ENCODE peak calls at places on chromosomes 11 and 22, in six cellular contexts. D, G, A, Y, X and T are unnamed samples.

GRCh38 chr11:88603499-88603898 is 266.0 kb upstream of the CTSC start:
- DNase-seq in G (peak), Y (no peak), A (no peak), D (no peak), X (no peak), T (no peak)

GRCh38 chr11:61022311-61023085 is 51.0 kb downstream of the CD6 start:
- DNase-seq in X (no peak), Y (no peak), D (no peak), A (no peak), G (no peak), T (no peak)

GRCh38 chr11:69087811-69088210 is 39.1 kb downstream of the TPCN2 start:
- DNase-seq in Y (peak), D (no peak), G (no peak), A (no peak), X (no peak), T (no peak)

GRCh38 chr22:19065929-19066328 is 56.3 kb downstream of the DGCR2 start:
- DNase-seq in Y (no peak), D (no peak), G (no peak), A (no peak), X (no peak), T (no peak)

GRCh38 chr11:31882951-31883392 is 71.8 kb upstream of the PAX6 start:
- DNase-seq in D (no peak), Y (no peak), G (no peak), X (no peak), A (no peak), T (no peak)

GRCh38 chr11:124661553-124661952 is 12.0 kb downstream of the SIAE start:
- DNase-seq in A (no peak), G (no peak), Y (no peak), X (no peak), D (no peak), T (no peak)

GRCh38 chr11:16607675-16608644 is 130.5 kb upstream of the C11orf58 start:
- DNase-seq in Y (peak), X (no peak), A (peak), D (peak), G (peak), T (no peak)

GRCh38 chr11:86978247-86978646 is 23.1 kb upstream of the FZD4 start:
- DNase-seq in A (no peak), Y (no peak), D (peak), G (no peak), X (no peak), T (no peak)

GRCh38 chr22:32794449-32795213 is 6.9 kb upstream of the TIMP3 start:
- DNase-seq in A (no peak), X (no peak), G (no peak), Y (no peak), D (no peak), T (no peak)

GRCh38 chr22:38074181-38075104 is 9.5 kb downstream of the SLC16A8 start:
- DNase-seq in D (peak), Y (no peak), G (peak), A (no peak), X (no peak), T (no peak)

GRCh38 chr11:68212421-68213134 is 518 bp downstream of the KMT5B start:
- DNase-seq in X (peak), Y (peak), A (peak), G (peak), D (peak), T (peak)

GRCh38 chr11:1397146-1397861 is 7.6 kb downstream of the BRSK2 start:
- DNase-seq in G (no peak), X (no peak), A (peak), D (peak), Y (no peak), T (no peak)

GRCh38 chr11:6124245-6124644 is 16.8 kb downstream of the OR56B4 start:
- DNase-seq in A (no peak), X (no peak), G (no peak), D (no peak), Y (no peak), T (no peak)

GRCh38 chr11:67154726-67155125 is 35.7 kb downstream of the KDM2A start:
- DNase-seq in X (no peak), G (no peak), D (no peak), A (no peak), Y (no peak), T (no peak)

GRCh38 chr11:74371269-74372039 is 26.8 kb downstream of the PGM2L1 start:
- DNase-seq in A (no peak), G (peak), D (no peak), X (peak), Y (no peak), T (peak)

GRCh38 chr22:48675828-48676145 is 1151.9 kb downstream of the BRD1 start:
- DNase-seq in D (no peak), X (no peak), A (no peak), G (no peak), Y (no peak), T (no peak)

DNA sequence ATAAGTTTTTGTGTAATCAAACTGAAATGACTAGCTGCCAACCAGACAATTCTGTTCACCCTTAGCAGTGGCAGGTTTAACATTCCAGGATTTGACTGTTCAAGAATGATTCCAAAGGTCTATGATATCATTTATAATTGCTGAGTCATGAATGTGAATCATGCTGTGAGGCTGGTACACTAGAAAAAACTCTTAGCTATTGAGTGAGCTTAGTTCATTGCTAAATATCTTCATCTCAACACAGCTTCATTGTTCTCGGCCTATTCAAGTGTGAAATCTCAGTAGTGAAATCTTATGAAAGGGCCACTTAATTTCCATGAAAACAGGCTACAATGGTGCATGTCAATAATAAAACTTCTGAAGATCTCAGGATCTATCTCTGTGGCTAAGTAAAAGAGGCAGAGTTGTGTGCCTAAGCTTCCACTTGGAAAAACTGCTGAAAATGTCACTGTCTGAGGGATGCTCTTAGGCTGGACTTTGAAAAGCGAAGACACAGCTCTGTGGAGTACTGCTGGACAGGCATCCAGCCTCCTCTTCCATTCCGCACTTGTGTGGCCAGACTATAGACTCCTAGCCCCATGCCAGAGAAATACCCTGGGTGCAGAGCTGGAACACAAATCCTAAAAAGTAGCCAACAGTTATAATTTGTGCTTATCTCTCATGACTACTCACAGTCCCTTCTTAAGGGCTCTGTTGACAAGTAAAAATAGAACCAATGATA is 12.8 kb downstream of the AQP11 start:
- DNase-seq in D (no peak), G (peak), A (no peak), Y (no peak), X (peak), T (no peak)
- TF ChIP-seq CTCF in D (no peak), G (no peak), A (no peak), Y (no peak), X (no peak), T (no peak)

GRCh38 chr11:47589504-47590025 is 3.1 kb downstream of the FAM180B start:
- DNase-seq in Y (peak), X (no peak), G (no peak), A (no peak), D (no peak), T (no peak)
- H3K4me3 ChIP-seq in Y (peak), X (no peak), G (no peak), A (no peak), D (peak), T (peak)

GRCh38 chr11:65014146-65014960 is at the start of gene ARL2:
- DNase-seq in Y (no peak), G (peak), A (no peak), X (peak), D (no peak), T (no peak)

GRCh38 chr11:65013692-65014145 is 241 bp upstream of the ARL2 start:
- DNase-seq in G (peak), Y (peak), D (peak), A (peak), X (no peak), T (peak)

GRCh38 chr11:65016705-65017104 is 2.7 kb downstream of the ARL2 start:
- DNase-seq in Y (no peak), G (no peak), A (no peak), X (no peak), D (no peak), T (no peak)

GRCh38 chr11:65008873-65009272 is 5.1 kb upstream of the ARL2 start:
- DNase-seq in X (no peak), D (no peak), A (no peak), Y (no peak), G (no peak), T (no peak)

GRCh38 chr11:65013130-65013691 is 749 bp upstream of the ARL2 start:
- DNase-seq in Y (no peak), X (peak), G (no peak), A (peak), D (peak), T (peak)
- TF ChIP-seq CTCF in Y (no peak), X (peak), G (peak), A (peak), D (peak), T (peak)

DNA sequence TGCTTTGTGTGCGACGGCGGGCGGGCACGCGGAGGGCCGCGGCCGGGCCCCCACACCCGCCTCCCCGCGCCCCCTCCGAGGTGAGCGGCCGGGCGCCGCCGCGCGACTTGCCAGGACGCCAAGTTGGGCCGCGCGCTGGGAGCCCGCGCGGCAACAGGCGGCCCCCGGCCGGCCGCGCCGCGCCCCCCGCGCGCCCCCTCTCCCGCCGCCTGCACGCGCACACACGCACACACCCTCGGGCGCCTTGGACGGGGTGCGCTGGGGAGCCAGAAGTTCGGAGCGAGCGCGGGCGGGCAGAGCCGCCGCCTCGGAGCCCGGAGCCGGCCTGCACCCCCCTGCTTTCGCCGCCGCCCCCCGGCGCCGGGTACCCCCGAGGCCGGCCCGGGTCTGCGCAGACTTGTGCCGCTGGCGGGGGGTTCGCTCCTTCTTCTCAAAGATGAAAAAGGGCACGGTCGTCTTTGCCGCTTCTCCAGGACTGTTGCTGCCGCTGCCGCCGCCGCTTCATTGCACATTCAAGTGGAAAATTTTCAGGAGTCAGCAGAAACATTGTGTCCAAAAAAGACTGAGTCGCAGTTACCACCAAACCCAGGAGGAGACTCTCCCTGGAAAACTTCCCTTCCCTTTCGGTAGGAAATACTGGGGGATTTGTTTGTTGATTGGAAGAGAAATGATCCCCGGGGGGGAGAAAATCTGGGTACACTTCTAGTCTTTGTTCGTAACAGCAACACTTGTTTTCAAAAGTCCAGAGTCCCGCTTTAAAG is 895 bp downstream of the TEAD1 start:
- DNase-seq in X (no peak), A (peak), Y (peak), G (no peak), D (peak), T (no peak)
- H3K4me3 ChIP-seq in X (peak), A (peak), Y (peak), G (peak), D (peak), T (peak)

GRCh38 chr22:28024422-28024888 is 105.4 kb upstream of the PITPNB start:
- DNase-seq in D (peak), Y (peak), X (no peak), A (peak), G (no peak), T (no peak)

GRCh38 chr22:28023774-28024173 is 104.7 kb upstream of the PITPNB start:
- DNase-seq in A (peak), G (no peak), D (no peak), X (no peak), Y (peak), T (no peak)

GRCh38 chr22:28027453-28028448 is 108.7 kb upstream of the PITPNB start:
- DNase-seq in A (no peak), D (no peak), X (no peak), G (no peak), Y (peak), T (no peak)

GRCh38 chr22:28025333-28025732 is 106.3 kb upstream of the PITPNB start:
- DNase-seq in G (no peak), A (peak), D (no peak), Y (peak), X (no peak), T (no peak)

DNA sequence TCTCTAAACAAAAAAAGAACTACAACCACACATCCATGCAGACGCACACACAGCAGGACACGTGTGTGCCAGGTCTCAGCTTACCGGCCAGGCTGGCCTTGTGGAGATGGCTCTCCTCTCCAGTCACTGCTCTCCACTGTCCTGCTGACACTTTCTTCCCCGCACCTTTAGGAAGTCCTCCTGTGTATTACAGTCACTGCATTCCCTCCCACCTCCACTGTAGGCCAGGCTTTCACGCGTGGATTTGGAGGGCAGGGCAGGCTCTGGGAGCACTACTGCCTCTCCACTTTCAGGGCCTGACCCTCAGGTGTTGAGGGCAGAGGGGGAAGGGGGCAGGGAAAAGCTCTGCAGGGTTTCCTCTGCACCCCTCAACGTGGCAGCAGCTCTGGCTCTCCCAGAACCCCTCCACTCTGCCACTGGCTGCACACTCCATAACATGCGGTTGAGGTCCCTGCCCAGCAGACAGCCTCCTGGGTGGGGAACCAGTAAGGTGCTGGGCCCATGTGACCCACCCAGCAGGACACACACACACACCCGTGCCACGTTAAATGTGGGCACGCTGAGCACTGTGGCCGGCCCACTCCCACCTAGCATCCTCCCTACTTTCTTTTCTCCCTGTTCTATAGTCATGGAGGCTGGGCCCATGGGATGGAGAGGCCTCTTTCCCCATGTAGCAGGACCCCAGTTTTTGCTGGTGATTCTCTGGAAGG is 107.0 kb upstream of the PITPNB start:
- DNase-seq in A (no peak), X (no peak), D (no peak), G (no peak), Y (peak), T (no peak)
- TF ChIP-seq CTCF in A (no peak), X (no peak), D (no peak), G (no peak), Y (no peak), T (no peak)

GRCh38 chr22:49948958-49949913 is 11.3 kb upstream of the PIM3 start:
- DNase-seq in A (peak), Y (no peak), G (peak), D (no peak), X (no peak), T (no peak)

GRCh38 chr22:49947296-49947622 is 13.3 kb upstream of the PIM3 start:
- DNase-seq in A (no peak), D (no peak), Y (no peak), G (no peak), X (no peak), T (no peak)

GRCh38 chr22:49948116-49948515 is 12.5 kb upstream of the PIM3 start:
- DNase-seq in A (peak), Y (no peak), X (no peak), G (no peak), D (no peak), T (no peak)

GRCh38 chr22:49949914-49950292 is 10.7 kb upstream of the PIM3 start:
- DNase-seq in D (no peak), A (no peak), G (no peak), X (no peak), Y (no peak), T (no peak)

GRCh38 chr22:49948573-49948957 is 12.0 kb upstream of the PIM3 start:
- DNase-seq in Y (no peak), G (no peak), X (no peak), A (no peak), D (no peak), T (no peak)
- H3K4me3 ChIP-seq in Y (no peak), G (no peak), X (no peak), A (peak), D (no peak), T (no peak)

GRCh38 chr22:50544746-50545253 is 899 bp upstream of the KLHDC7B start:
- DNase-seq in Y (no peak), G (peak), D (no peak), A (no peak), X (no peak), T (no peak)
- TF ChIP-seq CTCF in Y (no peak), G (no peak), D (no peak), A (no peak), X (no peak), T (no peak)

GRCh38 chr11:82732348-82732733 is 1.3 kb downstream of the FAM181B start:
- DNase-seq in X (no peak), D (no peak), A (no peak), Y (peak), G (no peak), T (no peak)

GRCh38 chr11:82730286-82730685 is 3.4 kb downstream of the FAM181B start:
- DNase-seq in X (no peak), G (peak), D (no peak), A (no peak), Y (no peak), T (no peak)

GRCh38 chr11:82733444-82734119 is at the start of gene FAM181B:
- DNase-seq in Y (peak), X (peak), A (peak), D (peak), G (peak), T (no peak)

GRCh38 chr11:82732734-82733443 is 775 bp downstream of the FAM181B start:
- DNase-seq in Y (peak), A (peak), G (no peak), D (no peak), X (no peak), T (no peak)

DNA sequence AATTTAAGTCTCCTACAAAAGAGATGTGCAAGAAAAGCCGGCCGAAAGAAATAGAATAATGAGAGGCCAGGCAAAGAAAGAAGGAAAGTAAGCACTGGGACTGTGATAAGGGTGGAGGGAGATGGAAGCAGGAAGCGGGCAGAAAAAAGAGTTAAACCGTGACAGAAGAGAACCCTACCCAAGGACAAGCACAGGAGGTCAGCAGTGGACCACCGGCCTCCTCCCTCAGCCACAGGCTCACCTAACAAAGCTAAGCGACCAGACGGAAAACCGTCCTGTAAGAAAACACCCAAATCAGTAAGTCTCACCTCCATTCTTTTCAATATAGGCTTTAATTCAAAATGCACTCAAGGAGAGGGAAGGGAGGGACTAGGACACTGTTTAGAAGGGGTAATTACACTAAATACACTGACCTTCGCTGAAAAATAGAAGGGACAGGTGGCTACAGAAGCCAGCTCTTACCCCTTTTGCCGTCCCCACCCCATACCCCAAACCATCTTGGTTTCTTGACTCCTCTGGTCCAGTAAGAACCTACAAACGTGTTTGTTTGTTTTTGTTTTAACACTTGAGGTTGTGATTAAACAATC is 1.9 kb downstream of the FAM181B start:
- DNase-seq in G (no peak), A (no peak), Y (no peak), D (no peak), X (no peak), T (no peak)
- H3K4me3 ChIP-seq in G (no peak), A (no peak), Y (no peak), D (no peak), X (no peak), T (no peak)

GRCh38 chr11:111735262-111736116 is 30.7 kb downstream of the PPP2R1B start:
- DNase-seq in X (no peak), Y (peak), G (peak), A (no peak), D (peak), T (peak)
- TF ChIP-seq CTCF in X (no peak), Y (no peak), G (no peak), A (no peak), D (no peak), T (no peak)

GRCh38 chr11:92797874-92798273 is 171.6 kb upstream of the MTNR1B start:
- DNase-seq in X (no peak), Y (no peak), D (no peak), A (no peak), G (no peak), T (no peak)
- H3K4me3 ChIP-seq in X (no peak), Y (no peak), D (no peak), A (no peak), G (no peak), T (no peak)